ENCODE peak calls at places on chromosomes 1 and 21, in four cellular contexts. Z is esophagus squamous epithelium, R is spleen, D is uterus. B is an unnamed sample. For H3K36me3 and H3K9me3, the result is how much of the 10 kb centered on the place peaks cover.

GRCh38 chr1:45526135-45526644 is 4.5 kb upstream of the PRDX1 start:
- DNase-seq in R (no peak), D (no peak), Z (no peak), B (no peak)

GRCh38 chr1:59178339-59178744 is 118.6 kb upstream of the FGGY start:
- DNase-seq in D (peak), Z (no peak), R (no peak), B (no peak)

GRCh38 chr1:174266476-174266875 is 107.2 kb downstream of the RABGAP1L start:
- DNase-seq in Z (no peak), D (no peak), R (no peak), B (no peak)

GRCh38 chr1:41394918-41395598 is 33.8 kb downstream of the FOXO6 start:
- DNase-seq in R (no peak), Z (no peak), D (no peak), B (no peak)

GRCh38 chr1:70979879-70980278 is 67.7 kb downstream of the PTGER3 start:
- DNase-seq in R (no peak), Z (no peak), D (no peak), B (no peak)

GRCh38 chr1:171754971-171755370 is 13.1 kb upstream of the VAMP4 start:
- DNase-seq in D (no peak), Z (no peak), R (no peak), B (no peak)

GRCh38 chr1:206568779-206569352 is 43.4 kb downstream of the EIF2D start:
- DNase-seq in R (no peak), D (no peak), Z (no peak), B (no peak)

GRCh38 chr1:2468041-2468472 is 8.0 kb upstream of the PLCH2 start:
- DNase-seq in Z (no peak), R (no peak), D (no peak), B (no peak)

GRCh38 chr1:150535511-150536281 is 13.5 kb upstream of the ADAMTSL4 start:
- DNase-seq in Z (no peak), D (no peak), R (peak), B (no peak)

GRCh38 chr1:32886012-32886827 is at the start of gene HPCA:
- DNase-seq in D (no peak), R (no peak), Z (no peak), B (no peak)

GRCh38 chr1:212244441-212244840 is 40.8 kb upstream of the PPP2R5A start:
- DNase-seq in D (no peak), Z (no peak), R (no peak), B (no peak)

GRCh38 chr21:46212721-46213484 is 15.7 kb downstream of the LSS start:
- DNase-seq in Z (no peak), D (no peak), R (peak), B (no peak)

GRCh38 chr1:26181586-26182371 is 4.5 kb downstream of the CNKSR1 start:
- DNase-seq in Z (no peak), R (no peak), D (no peak), B (no peak)

GRCh38 chr1:103371234-103371633 is 154.3 kb upstream of the RNPC3 start:
- DNase-seq in D (no peak), R (no peak), Z (no peak), B (no peak)

GRCh38 chr1:41656088-41656487 is 171.6 kb upstream of the EDN2 start:
- DNase-seq in D (no peak), R (no peak), Z (no peak), B (no peak)

GRCh38 chr1:114755006-114755936 is 2.5 kb downstream of the CSDE1 start:
- DNase-seq in Z (no peak), R (no peak), D (no peak), B (no peak)

GRCh38 chr1:65189716-65190115 is 41.7 kb downstream of the AK4 start:
- DNase-seq in D (no peak), Z (no peak), R (no peak), B (no peak)

GRCh38 chr1:24018611-24019580 is 38.8 kb upstream of the SRSF10 start:
- DNase-seq in R (no peak), Z (peak), D (peak), B (peak)

GRCh38 chr1:223653015-223653414 is 12.5 kb downstream of the CAPN8 start:
- DNase-seq in R (no peak), D (no peak), Z (no peak), B (no peak)

GRCh38 chr1:37255868-37256267 is 218.5 kb upstream of the ZC3H12A start:
- DNase-seq in D (no peak), Z (no peak), R (no peak), B (no peak)

GRCh38 chr1:25669781-25670567 is 53.4 kb downstream of the MAN1C1 start:
- DNase-seq in D (no peak), Z (no peak), R (no peak), B (no peak)

GRCh38 chr1:8671313-8671917 is 146.0 kb downstream of the RERE start:
- DNase-seq in D (peak), Z (no peak), R (no peak), B (no peak)

GRCh38 chr1:2240251-2241156 is 12.4 kb downstream of the SKI start:
- DNase-seq in Z (no peak), D (peak), R (no peak), B (no peak)

GRCh38 chr1:24254783-24255182 is 64.4 kb upstream of the GRHL3 start:
- DNase-seq in Z (no peak), R (no peak), D (no peak), B (no peak)

GRCh38 chr1:167722152-167722869 is 529 bp downstream of the MPZL1 start:
- DNase-seq in R (no peak), D (peak), Z (no peak), B (no peak)

GRCh38 chr1:204817341-204817740 is 53.3 kb upstream of the NFASC start:
- DNase-seq in D (no peak), R (no peak), Z (no peak), B (no peak)

GRCh38 chr1:116389705-116390104 is 16.7 kb downstream of the ATP1A1 start:
- DNase-seq in Z (no peak), R (no peak), D (no peak), B (no peak)

GRCh38 chr1:209747580-209748262 is 8.1 kb upstream of the TRAF3IP3 start:
- DNase-seq in R (peak), D (peak), Z (peak), B (peak)

GRCh38 chr21:31326478-31327247 is 17.4 kb downstream of the TIAM1 start:
- DNase-seq in D (no peak), Z (no peak), R (no peak), B (no peak)

GRCh38 chr1:245605480-245606156 is 450.8 kb downstream of the KIF26B start:
- DNase-seq in R (no peak), D (no peak), Z (no peak), B (no peak)

GRCh38 chr1:81478217-81478616 is 322.5 kb upstream of the ADGRL2 start:
- DNase-seq in D (no peak), Z (no peak), R (no peak), B (no peak)

GRCh38 chr1:168087696-168088095 is 49.0 kb downstream of the GPR161 start:
- DNase-seq in Z (no peak), D (no peak), R (no peak), B (no peak)

GRCh38 chr1:56645663-56646330 is 683 bp downstream of the PRKAA2 start:
- DNase-seq in R (no peak), Z (no peak), D (no peak), B (no peak)

GRCh38 chr1:193569696-193570269 is 383.4 kb upstream of the B3GALT2 start:
- DNase-seq in R (no peak), Z (no peak), D (no peak), B (no peak)

GRCh38 chr1:236603896-236604217 is 459 bp downstream of the HEATR1 start:
- DNase-seq in Z (no peak), R (no peak), D (no peak), B (no peak)

GRCh38 chr1:147273409-147274307 is 31.2 kb downstream of the CHD1L start:
- DNase-seq in R (no peak), D (peak), Z (no peak), B (no peak)

GRCh38 chr21:27371688-27372331 is 404.9 kb upstream of the ADAMTS5 start:
- DNase-seq in D (no peak), R (no peak), Z (no peak), B (no peak)

GRCh38 chr1:180539103-180539502 is 19.7 kb upstream of the OVAAL start:
- DNase-seq in Z (no peak), R (no peak), D (no peak), B (no peak)

GRCh38 chr21:33053986-33054385 is 16.0 kb upstream of the OLIG1 start:
- DNase-seq in Z (no peak), D (no peak), R (no peak), B (no peak)

GRCh38 chr1:175820456-175820855 is 77.1 kb upstream of the TNR start:
- DNase-seq in Z (no peak), R (no peak), D (no peak), B (no peak)
- TF ChIP-seq CTCF in Z (no peak), R (no peak), D (no peak), B (no peak)

GRCh38 chr21:34820051-34820450 is 151.3 kb downstream of the CLIC6 start:
- DNase-seq in R (no peak), D (no peak), Z (no peak), B (no peak)

GRCh38 chr21:34817821-34818662 is 149.2 kb downstream of the CLIC6 start:
- DNase-seq in Z (no peak), D (no peak), R (no peak), B (no peak)

GRCh38 chr21:34818663-34819158 is 149.9 kb downstream of the CLIC6 start:
- DNase-seq in R (no peak), Z (no peak), D (no peak), B (no peak)

GRCh38 chr21:34821717-34822116 is 152.9 kb downstream of the CLIC6 start:
- DNase-seq in R (no peak), Z (no peak), D (no peak), B (no peak)

DNA sequence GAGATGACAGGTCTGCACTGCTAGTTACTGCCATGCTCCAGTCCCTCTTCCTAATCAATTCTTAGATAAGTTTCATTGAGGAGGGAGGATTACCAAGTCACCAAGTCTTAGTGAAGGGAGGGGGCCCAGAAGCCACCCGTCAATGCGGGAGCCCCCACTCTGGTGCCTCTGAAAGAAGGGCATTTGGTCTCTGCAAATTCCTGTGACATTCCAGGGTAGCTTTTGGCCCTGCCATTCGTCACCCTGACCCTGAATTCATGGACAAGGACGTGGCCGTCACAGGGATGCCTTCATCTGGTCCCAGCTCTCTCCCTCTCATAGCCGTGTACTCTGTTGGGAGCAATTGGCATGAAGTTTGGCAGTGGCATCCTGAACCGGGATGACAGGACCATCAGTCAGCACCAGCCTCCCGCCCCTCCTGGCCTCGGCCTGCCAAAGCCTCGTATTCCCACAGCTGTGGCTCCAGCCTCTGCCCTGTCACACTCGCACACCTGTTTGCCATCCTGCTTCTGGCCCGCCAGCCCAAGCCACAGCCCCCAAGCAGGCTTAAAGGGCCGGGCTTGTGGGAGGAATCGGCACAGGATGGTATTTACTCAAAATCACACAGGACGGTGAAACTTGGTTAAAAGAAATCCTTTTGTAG is 150.7 kb downstream of the CLIC6 start:
- DNase-seq in D (no peak), R (no peak), Z (no peak), B (no peak)
- H3K36me3 ChIP-seq in D (under half), R (under half), Z (under half), B (under half)

GRCh38 chr1:237983507-237983906 is 92.8 kb upstream of the ZP4 start:
- DNase-seq in Z (no peak), D (no peak), R (no peak), B (no peak)
- H3K9me3 ChIP-seq in Z (under half), D (under half), R (under half), B (under half)

DNA sequence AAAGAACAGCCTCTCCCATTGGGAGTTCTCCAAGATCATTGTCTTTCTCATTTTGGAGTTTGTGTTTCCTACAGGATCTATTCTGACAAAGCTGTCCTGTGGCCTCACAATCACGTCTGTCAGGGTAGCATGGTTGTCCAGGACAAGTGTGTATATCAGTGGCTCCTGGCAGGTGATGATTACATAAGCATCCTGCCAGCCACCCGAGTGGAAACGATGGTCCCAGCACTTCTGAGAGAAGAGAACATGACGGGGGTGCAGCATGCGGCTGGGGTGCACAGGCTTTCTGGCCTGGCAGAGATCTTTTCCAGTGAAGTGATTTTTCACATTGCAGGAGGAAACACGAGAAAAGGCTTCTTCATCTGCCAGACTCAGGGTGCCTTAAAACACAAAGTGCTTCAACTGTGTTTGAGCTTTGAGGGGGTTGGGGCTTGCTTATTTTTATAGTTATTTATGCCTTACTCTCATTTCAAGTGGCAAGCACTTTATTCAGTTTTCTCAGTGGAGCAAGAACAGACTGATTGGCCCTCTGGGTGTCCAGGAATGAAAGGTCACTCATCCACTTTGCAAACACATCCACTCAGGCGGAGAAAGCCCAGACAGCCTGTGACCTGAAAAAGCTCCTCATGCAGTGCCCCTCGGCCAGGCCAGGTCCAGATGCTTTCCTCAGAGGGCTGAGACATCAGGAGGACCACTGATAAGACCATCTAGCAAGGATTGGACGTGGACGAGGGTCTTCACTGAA is 186.0 kb downstream of the DUSP10 start:
- DNase-seq in Z (no peak), R (no peak), D (no peak), B (no peak)
- TF ChIP-seq CTCF in Z (no peak), R (no peak), D (no peak), B (no peak)

GRCh38 chr1:226162898-226163297 is 23.6 kb downstream of the ACBD3 start:
- DNase-seq in R (no peak), D (no peak), Z (no peak), B (no peak)
- H3K36me3 ChIP-seq in R (under half), D (under half), Z (under half), B (under half)

DNA sequence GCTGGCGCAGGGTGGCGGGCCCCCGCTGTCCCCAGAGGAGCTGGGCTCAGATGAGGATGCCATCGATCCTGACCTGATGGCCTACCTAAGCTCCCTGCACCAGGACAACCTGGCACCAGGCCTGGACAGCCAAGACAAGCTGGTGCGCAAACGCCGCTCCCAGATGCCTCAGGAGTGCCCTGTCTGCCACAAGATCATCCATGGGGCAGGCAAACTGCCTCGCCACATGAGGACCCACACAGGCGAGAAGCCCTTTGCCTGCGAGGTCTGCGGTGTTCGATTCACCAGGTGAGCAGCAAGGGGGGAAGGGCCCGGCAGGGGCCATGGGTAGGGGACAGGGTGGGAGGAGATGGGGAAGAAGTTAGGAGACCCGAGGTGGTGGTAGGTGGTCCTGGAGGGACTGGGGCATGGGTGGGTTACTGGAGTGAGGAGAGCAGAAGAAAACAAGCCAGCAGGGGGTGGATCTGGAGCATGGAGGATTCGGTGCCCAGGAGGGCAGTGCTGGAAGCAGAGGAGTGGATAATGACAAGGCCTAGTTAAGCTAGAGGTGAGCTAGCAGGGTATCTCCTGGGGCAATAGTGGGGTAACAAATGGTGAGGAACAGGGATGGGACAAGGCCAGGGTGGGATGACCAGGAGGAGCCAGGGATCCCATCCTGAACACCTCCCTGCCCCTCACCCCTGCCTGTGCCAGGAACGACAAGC is 13.1 kb downstream of the ZBTB7B start:
- DNase-seq in R (peak), D (no peak), Z (no peak), B (no peak)
- H3K9me3 ChIP-seq in R (under half), D (under half), Z (under half), B (under half)

DNA sequence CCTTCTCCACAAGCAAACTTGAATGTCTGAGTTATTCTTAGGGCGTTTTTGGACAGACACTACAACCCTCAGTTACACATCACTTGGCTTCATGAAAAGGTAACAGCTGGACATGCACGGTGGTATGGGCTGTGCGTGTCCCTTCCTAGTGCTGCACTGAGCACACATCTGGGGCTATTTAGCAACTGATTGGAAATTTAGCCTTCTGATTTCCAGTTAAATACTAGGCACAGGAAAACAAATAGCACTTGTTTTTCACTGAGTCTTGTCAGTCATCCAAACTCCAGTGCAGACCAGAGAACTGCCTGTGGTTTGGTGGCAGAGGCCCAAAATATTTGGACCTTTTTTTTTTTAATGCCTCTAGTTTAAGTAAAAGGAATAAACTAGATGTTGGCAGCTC is 134.7 kb downstream of the TGFBR3 start:
- DNase-seq in Z (no peak), D (peak), R (no peak), B (no peak)
- TF ChIP-seq CTCF in Z (no peak), D (no peak), R (no peak), B (no peak)

DNA sequence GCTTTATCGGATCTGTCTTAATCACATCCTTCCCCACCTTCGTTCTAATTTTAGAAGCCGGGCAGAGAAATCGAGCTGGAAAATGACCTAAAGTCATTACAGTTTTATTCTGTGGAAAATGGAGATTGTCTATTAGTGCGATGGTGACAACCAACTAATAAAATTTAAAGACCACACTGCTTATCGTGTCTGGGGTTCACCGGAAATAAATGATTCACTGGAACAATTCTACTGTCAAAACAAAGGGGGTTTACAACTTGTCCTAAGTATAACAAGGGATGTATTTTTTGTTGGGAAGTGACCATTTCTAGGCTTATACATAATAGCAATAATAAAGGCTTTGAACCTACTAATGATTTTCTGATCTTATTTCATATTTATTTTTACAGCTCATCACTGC is 55.6 kb downstream of the B3GALNT2 start:
- DNase-seq in D (no peak), Z (no peak), R (no peak), B (no peak)
- H3K36me3 ChIP-seq in D (under half), Z (under half), R (under half), B (half or more)

DNA sequence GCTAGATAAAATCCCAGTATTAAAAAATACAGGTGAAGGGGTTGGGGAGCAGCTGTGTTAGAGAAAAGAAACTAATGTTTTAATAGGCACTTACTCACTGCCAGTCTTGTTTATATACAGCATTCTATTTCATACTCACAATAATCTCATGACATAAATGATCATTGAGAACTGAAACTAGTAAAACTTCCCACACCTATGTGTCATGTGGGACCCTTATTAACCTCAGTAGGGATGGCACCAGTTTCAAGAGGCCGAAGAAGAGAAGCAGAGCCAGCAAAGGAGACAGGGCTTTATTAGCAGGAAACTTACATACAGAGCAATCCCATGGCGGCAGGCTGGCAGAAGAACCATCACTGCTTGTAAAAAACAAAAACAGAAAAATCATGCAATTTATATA is 48.8 kb upstream of the KCNH1 start:
- DNase-seq in D (no peak), R (no peak), Z (no peak), B (no peak)
- H3K9me3 ChIP-seq in D (under half), R (under half), Z (under half), B (under half)

GRCh38 chr21:41758550-41758949 is 8.3 kb downstream of the RIPK4 start:
- DNase-seq in D (no peak), Z (no peak), R (peak), B (no peak)
- TF ChIP-seq CTCF in D (no peak), Z (no peak), R (no peak), B (no peak)

B was measured in thoracic aorta.